ENCODE peak calls at places on chromosomes 6 and 20, in four cellular contexts. L is H1, U is SK-N-SH, M is K562. W is an unnamed sample.

GRCh38 chr6:143746202-143747119 is 68.7 kb downstream of the PHACTR2 start:
- DNase-seq in L (peak), U (no peak), M (no peak), W (peak)

GRCh38 chr6:139349464-139350020 is 24.9 kb downstream of the CITED2 start:
- DNase-seq in L (no peak), U (no peak), M (no peak), W (no peak)

GRCh38 chr6:14567031-14567430 is 449.5 kb downstream of the CD83 start:
- DNase-seq in L (no peak), U (no peak), M (no peak), W (no peak)

GRCh38 chr6:155188707-155189496 is 74.9 kb upstream of the CLDN20 start:
- DNase-seq in L (no peak), U (no peak), M (no peak), W (no peak)

GRCh38 chr6:64680446-64680845 is 1026.6 kb downstream of the EYS start:
- DNase-seq in L (no peak), U (no peak), M (no peak), W (no peak)

GRCh38 chr6:130825772-130826441 is 1.3 kb upstream of the SMLR1 start:
- DNase-seq in L (peak), U (no peak), M (no peak), W (peak)

GRCh38 chr6:125918681-125919566 is 37.6 kb upstream of the HINT3 start:
- DNase-seq in L (no peak), U (no peak), M (no peak), W (no peak)

GRCh38 chr20:1894471-1894950 is 696 bp upstream of the SIRPA start:
- DNase-seq in L (no peak), U (peak), M (peak), W (peak)

GRCh38 chr20:61958773-61959172 is 106.9 kb downstream of the TAF4 start:
- DNase-seq in L (peak), U (no peak), M (no peak), W (no peak)

GRCh38 chr20:60137657-60138245 is 179.5 kb downstream of the CDH26 start:
- DNase-seq in L (peak), U (no peak), M (peak), W (peak)

GRCh38 chr20:22379472-22379871 is 204.9 kb downstream of the FOXA2 start:
- DNase-seq in L (no peak), U (no peak), M (no peak), W (no peak)

GRCh38 chr20:59673998-59674445 is 69.7 kb downstream of the PHACTR3 start:
- DNase-seq in L (no peak), U (no peak), M (no peak), W (no peak)

GRCh38 chr6:165726290-165726875 is 63.3 kb upstream of the PDE10A start:
- DNase-seq in L (no peak), U (no peak), M (no peak), W (no peak)

GRCh38 chr20:49888341-49889244 is 26.7 kb downstream of the SPATA2 start:
- DNase-seq in L (peak), U (peak), M (peak), W (peak)

GRCh38 chr20:44467289-44467883 is 8.3 kb upstream of the TTPAL start:
- DNase-seq in L (peak), U (peak), M (no peak), W (peak)

GRCh38 chr20:43959079-43959919 is 44.6 kb downstream of the TOX2 start:
- DNase-seq in L (no peak), U (no peak), M (no peak), W (no peak)

GRCh38 chr20:18724788-18725476 is 88.7 kb upstream of the SCP2D1 start:
- DNase-seq in L (no peak), U (no peak), M (no peak), W (no peak)

GRCh38 chr20:31260326-31260932 is 3.0 kb downstream of the DEFB115 start:
- DNase-seq in L (no peak), U (peak), M (peak), W (no peak)

GRCh38 chr6:1619666-1620503 is 10.2 kb downstream of the FOXC1 start:
- DNase-seq in L (peak), U (no peak), M (no peak), W (peak)

GRCh38 chr6:24064106-24064505 is 61.9 kb upstream of the NRSN1 start:
- DNase-seq in L (no peak), U (peak), M (no peak), W (peak)
- TF ChIP-seq TEAD4 in L (no peak), U (no peak), M (no peak), W (no peak)

GRCh38 chr6:50845499-50846108 is 26.9 kb downstream of the TFAP2B start:
- DNase-seq in L (peak), U (no peak), M (no peak), W (peak)
- TF ChIP-seq TEAD4 in L (peak), U (no peak), M (no peak), W (no peak)

GRCh38 chr6:24936641-24937317 is 1.0 kb upstream of the RIPOR2 start:
- DNase-seq in L (no peak), U (no peak), M (no peak), W (no peak)
- TF ChIP-seq TEAD4 in L (no peak), U (no peak), M (no peak), W (no peak)

DNA sequence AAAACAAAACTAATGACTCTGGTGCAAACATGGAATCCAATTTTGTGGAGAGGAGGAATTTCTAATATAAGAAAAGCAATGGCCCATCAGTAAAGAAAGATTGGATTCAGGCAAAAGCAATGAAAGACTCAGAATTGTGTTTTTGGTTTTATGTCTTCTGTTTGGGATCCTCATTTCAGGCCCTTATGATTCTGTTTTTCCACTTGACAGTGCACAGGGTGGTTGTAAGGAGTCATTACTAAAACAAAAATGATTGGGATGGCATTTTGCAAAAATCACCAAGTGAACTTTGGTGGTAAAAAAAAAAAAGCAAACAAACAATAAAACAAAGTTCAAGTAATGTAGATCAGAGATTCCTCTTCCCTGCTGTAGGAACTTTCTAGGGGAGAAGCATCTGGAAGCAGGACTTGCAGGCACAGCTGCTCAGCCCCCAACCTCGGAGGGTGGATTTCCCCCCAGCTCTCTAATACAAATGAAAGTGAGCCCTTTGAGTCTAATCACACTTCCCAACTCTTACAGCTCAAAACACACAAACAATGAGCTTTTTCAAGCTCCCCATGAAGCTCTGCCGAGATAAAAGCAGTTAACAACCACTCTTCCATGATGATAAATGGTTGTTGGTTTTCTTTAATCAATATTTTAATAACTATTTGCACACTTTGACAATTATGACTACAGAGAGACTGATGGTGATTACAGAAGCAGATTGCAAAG is 177.7 kb downstream of the ZDHHC14 start:
- DNase-seq in L (no peak), U (no peak), M (no peak), W (no peak)
- TF ChIP-seq TEAD4 in L (no peak), U (no peak), M (no peak), W (no peak)

GRCh38 chr6:28474441-28475219 is 31.3 kb upstream of the ZSCAN23 start:
- DNase-seq in L (peak), U (peak), M (peak), W (no peak)

GRCh38 chr6:28480253-28480932 is 35.2 kb downstream of the GPX6 start:
- DNase-seq in L (no peak), U (no peak), M (peak), W (no peak)

GRCh38 chr6:28478518-28478917 is 35.2 kb upstream of the ZSCAN23 start:
- DNase-seq in L (no peak), U (no peak), M (no peak), W (no peak)
- TF ChIP-seq TEAD4 in L (no peak), U (no peak), M (no peak), W (no peak)

GRCh38 chr6:9783567-9783966 is 631.3 kb downstream of the TFAP2A start:
- DNase-seq in L (no peak), U (no peak), M (no peak), W (no peak)

DNA sequence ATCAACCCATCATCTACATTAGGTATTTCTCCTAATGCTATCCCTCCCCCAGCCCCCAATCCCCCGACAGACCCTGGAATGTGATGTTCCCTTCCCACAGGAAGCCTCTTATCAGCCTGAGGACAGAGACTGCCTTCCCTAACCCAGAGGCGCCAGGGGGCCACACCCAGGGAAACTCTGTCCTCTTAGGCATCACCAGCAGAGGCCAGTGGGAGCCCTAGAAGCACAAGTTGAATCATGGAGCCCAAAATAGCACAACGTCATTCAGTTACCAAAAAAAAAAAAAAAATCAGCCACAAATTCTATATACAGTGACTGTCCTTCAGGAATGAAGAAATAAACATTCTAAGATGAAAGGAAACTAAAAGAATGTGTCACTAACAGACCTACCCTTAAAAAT is 625.7 kb downstream of the TFAP2A start:
- DNase-seq in L (no peak), U (no peak), M (no peak), W (peak)
- TF ChIP-seq TEAD4 in L (peak), U (no peak), M (no peak), W (no peak)

GRCh38 chr6:44177691-44178423 is 19.2 kb downstream of the CAPN11 start:
- DNase-seq in L (no peak), U (no peak), M (no peak), W (no peak)

GRCh38 chr6:44178424-44179071 is 19.9 kb downstream of the CAPN11 start:
- DNase-seq in L (no peak), U (no peak), M (no peak), W (no peak)

GRCh38 chr6:44176130-44176934 is 17.7 kb downstream of the CAPN11 start:
- DNase-seq in L (no peak), U (peak), M (no peak), W (no peak)

GRCh38 chr6:44179072-44179536 is 20.5 kb downstream of the CAPN11 start:
- DNase-seq in L (no peak), U (no peak), M (no peak), W (no peak)

DNA sequence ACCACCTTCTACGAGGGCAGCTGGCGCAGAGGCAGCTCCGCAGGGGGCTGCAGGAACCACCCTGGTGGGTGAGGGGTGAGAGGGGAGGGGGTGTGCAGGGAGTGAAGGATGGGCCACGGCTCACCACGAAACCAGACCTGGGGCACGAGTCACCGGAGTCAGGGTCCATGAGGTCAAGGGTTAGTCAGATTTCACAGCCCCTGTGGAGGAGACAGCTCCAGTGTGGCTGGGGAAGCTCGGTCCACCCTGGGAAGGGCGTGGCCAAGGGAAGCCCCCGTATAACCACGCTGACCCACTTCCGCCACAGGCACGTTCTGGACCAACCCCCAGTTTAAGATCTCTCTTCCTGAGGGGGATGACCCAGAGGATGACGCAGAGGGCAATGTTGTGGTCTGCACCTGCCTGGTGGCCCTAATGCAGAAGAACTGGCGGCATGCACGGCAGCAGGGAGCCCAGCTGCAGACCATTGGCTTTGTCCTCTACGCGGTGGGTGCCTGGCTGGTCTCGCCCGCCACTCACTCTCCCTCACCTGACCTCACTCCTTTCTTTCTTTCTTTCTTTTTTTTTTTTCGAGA is 18.4 kb downstream of the CAPN11 start:
- DNase-seq in L (no peak), U (no peak), M (no peak), W (no peak)
- TF ChIP-seq TEAD4 in L (no peak), U (no peak), M (no peak), W (no peak)

GRCh38 chr20:3839328-3839727 is 7.3 kb upstream of the MAVS start:
- DNase-seq in L (no peak), U (no peak), M (no peak), W (no peak)
- TF ChIP-seq TEAD4 in L (no peak), U (no peak), M (peak), W (no peak)

DNA sequence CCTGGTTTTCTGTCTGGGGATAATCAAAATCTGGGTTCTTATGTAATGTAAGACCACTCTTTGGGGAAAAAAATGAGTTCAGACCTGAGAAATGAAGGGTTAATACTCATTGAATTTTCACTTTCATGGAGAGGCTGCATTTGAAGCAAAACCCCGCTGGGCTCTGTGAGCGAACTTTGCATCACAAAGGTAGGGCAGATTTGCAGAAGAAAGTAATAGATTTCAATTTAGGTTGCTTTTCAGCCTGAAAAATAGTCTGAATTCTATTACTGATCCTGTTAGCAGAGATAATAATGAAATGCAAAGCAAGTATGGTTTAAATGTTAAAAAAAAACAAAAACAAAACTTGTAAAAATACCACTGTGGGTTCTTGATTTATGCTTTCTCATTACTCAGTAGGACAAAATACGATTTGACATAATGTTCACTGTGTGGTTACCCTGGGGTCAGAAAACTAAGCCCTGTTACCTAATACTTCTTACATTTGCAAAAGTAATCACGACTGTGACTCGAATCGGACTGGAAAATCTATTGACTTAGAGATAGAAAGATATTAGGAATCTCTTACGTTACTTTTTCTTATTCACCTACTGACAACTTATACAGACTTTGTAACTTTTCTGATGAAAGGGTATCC is 72.2 kb downstream of the UST start:
- DNase-seq in L (no peak), U (no peak), M (no peak), W (peak)
- TF ChIP-seq TEAD4 in L (no peak), U (no peak), M (no peak), W (no peak)

DNA sequence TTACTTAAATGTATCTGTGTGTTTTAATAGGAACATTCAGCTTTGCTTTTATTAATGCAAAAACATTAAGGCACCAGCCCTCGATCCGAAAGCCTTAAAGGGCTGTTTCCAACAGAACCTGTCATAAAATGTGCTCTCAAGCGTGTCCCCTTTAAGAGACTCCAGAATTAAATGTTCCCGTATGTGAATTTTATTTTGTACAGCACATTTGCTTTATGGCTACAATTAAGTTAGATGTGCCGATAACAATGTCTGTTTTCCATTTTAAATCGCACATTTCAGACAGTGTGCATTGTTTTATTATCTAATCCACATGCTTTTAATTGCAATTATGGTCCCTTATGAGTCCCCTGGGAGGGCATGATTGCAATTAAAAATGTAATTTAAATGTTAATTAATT is 198.9 kb downstream of the TSHZ2 start:
- DNase-seq in L (no peak), U (peak), M (no peak), W (no peak)
- TF ChIP-seq TEAD4 in L (no peak), U (peak), M (no peak), W (no peak)

W was measured in WTC11.